ENCODE peak calls at places on chromosomes 2 and 18, in seven cellular contexts. E, P, O, Y, I, X and M are unnamed samples.

GRCh38 chr2:137912358-137912757 is 51.9 kb upstream of the HNMT start:
- DNase-seq in X (no peak), E (no peak), O (peak; percentile 1), Y (no peak), P (no peak), I (no peak), M (peak; percentile 11)

GRCh38 chr18:23280844-23281243 is 145.6 kb downstream of the CABLES1 start:
- DNase-seq in P (no peak), E (no peak), I (no peak), X (no peak), O (no peak), Y (no peak), M (no peak)

GRCh38 chr2:240642061-240642805 is 17.0 kb downstream of the GPR35 start:
- DNase-seq in X (no peak), P (no peak), O (no peak), E (peak; percentile 32), Y (no peak), I (no peak), M (no peak)

GRCh38 chr2:11698009-11698922 is 28.3 kb upstream of the NTSR2 start:
- DNase-seq in I (peak; percentile 92), E (no peak), O (peak; percentile 81), X (no peak), Y (no peak), P (no peak), M (no peak)

GRCh38 chr2:44555700-44556099 is 194.0 kb downstream of the CAMKMT start:
- DNase-seq in I (no peak), E (no peak), P (no peak), Y (no peak), X (no peak), O (no peak), M (no peak)

GRCh38 chr2:26561918-26562810 is 79.0 kb downstream of the CIB4 start:
- DNase-seq in Y (peak; percentile 78), E (peak; percentile 99), X (no peak), I (peak; percentile 61), P (peak; percentile 92), O (no peak), M (no peak)

GRCh38 chr18:68447286-68447685 is 267.6 kb downstream of the TMX3 start:
- DNase-seq in O (peak; percentile 54), X (no peak), P (no peak), E (peak; percentile 21), I (no peak), Y (no peak), M (no peak)

GRCh38 chr2:143988082-143988481 is 531.8 kb downstream of the ZEB2 start:
- DNase-seq in P (no peak), X (no peak), Y (no peak), I (no peak), E (no peak), O (no peak), M (no peak)

GRCh38 chr18:3140342-3140741 is 79.4 kb downstream of the MYOM1 start:
- DNase-seq in O (no peak), Y (no peak), P (no peak), E (no peak), X (no peak), I (no peak), M (no peak)

GRCh38 chr18:47409519-47409918 is 158.1 kb upstream of the SKOR2 start:
- DNase-seq in Y (no peak), I (no peak), P (no peak), E (no peak), X (no peak), O (no peak), M (no peak)

GRCh38 chr2:16118611-16119590 is 178.6 kb downstream of the MYCN start:
- DNase-seq in O (no peak), I (no peak), Y (no peak), X (no peak), E (no peak), P (no peak), M (no peak)

GRCh38 chr2:7609556-7610323 is 692.5 kb downstream of the RNF144A start:
- DNase-seq in P (no peak), X (no peak), O (no peak), Y (no peak), E (peak; percentile 27), I (no peak), M (no peak)

GRCh38 chr18:48790869-48791635 is 159.7 kb downstream of the SMAD7 start:
- DNase-seq in I (no peak), Y (no peak), O (no peak), E (no peak), X (no peak), P (no peak), M (no peak)

GRCh38 chr2:17646096-17646554 is 105.6 kb downstream of the VSNL1 start:
- DNase-seq in O (peak; percentile 88), Y (peak; percentile 44), E (peak; percentile 64), I (peak; percentile 83), P (peak; percentile 41), X (no peak), M (peak; percentile 45)

GRCh38 chr2:239574434-239575156 is 173.8 kb upstream of the HDAC4 start:
- DNase-seq in P (no peak), I (peak; percentile 91), Y (no peak), O (no peak), E (peak; percentile 76), X (no peak), M (no peak)

GRCh38 chr2:239577306-239577705 is 176.5 kb upstream of the HDAC4 start:
- DNase-seq in P (no peak), E (no peak), I (no peak), X (no peak), O (no peak), Y (no peak), M (no peak)

GRCh38 chr2:239576784-239577183 is 176.0 kb upstream of the HDAC4 start:
- DNase-seq in Y (no peak), P (no peak), I (no peak), O (no peak), E (no peak), X (no peak), M (no peak)

GRCh38 chr2:239577913-239578312 is 177.1 kb upstream of the HDAC4 start:
- DNase-seq in I (peak; percentile 51), Y (no peak), P (no peak), E (no peak), O (no peak), X (no peak), M (no peak)

GRCh38 chr2:239575931-239576445 is 175.2 kb upstream of the HDAC4 start:
- DNase-seq in O (no peak), Y (no peak), X (no peak), E (no peak), I (no peak), P (no peak), M (no peak)
- TF ChIP-seq RAD21 in O (no peak), Y (no peak), X (no peak), E (no peak), I (no peak), P (no peak), M (no peak)

GRCh38 chr2:63856302-63856600 is 14.6 kb downstream of the UGP2 start:
- DNase-seq in P (no peak), E (no peak), O (no peak), Y (no peak), I (no peak), X (no peak), M (no peak)

GRCh38 chr2:63850650-63851049 is 9.0 kb downstream of the UGP2 start:
- DNase-seq in Y (no peak), I (no peak), O (no peak), E (no peak), X (no peak), P (no peak), M (no peak)

GRCh38 chr2:63855418-63856301 is 14.0 kb downstream of the UGP2 start:
- DNase-seq in X (no peak), E (no peak), P (no peak), I (no peak), Y (no peak), O (no peak), M (no peak)

GRCh38 chr2:63851912-63852311 is 10.2 kb downstream of the UGP2 start:
- DNase-seq in E (no peak), I (no peak), Y (no peak), O (no peak), P (no peak), X (no peak), M (no peak)

GRCh38 chr2:63853527-63854310 is 12.0 kb downstream of the UGP2 start:
- DNase-seq in E (no peak), P (no peak), I (peak; percentile 34), X (no peak), Y (no peak), O (no peak), M (no peak)
- TF ChIP-seq RAD21 in E (no peak), P (no peak), I (no peak), X (peak; percentile 45), Y (no peak), O (no peak), M (no peak)

DNA sequence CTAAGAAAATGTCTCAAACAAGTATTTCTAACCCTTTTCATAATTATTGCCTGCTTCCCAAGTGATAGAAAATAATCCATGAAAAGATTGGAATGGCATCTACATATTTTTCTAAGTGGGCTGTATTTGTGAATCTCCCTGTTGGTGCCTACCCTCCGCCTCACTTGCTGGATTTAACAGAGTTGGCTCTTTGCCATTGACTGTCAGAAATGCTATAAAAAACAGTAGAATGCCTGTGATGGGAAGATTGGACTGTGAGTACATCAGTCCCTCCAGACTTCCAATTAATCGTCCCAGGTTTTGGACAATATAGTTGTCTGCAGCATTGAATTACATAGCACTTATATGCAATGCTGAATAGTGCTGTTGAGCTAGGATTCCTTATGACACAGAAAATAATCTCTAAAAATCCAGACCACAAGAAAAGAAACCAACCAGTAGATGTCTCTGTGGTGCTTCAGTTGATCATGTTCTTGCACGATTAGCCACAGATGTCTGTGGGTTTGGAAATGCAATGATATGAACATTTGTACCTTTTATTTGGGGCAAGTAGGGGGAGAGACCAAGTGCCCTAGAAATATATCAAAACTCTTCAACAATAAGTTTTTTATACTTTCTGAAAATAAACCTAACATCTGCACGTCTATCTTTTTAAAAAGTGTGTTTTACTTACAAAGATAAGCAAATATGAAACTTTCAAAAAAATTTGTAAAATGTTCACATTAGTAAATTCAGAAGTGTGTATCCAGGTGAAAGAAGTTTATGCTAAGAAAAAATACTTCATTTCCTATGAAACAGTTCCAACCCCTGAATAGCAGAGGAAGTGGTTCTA is 88.5 kb downstream of the DYNAP start:
- DNase-seq in E (peak; percentile 67), O (peak; percentile 83), Y (peak; percentile 7), X (no peak), P (peak; percentile 47), I (peak; percentile 25), M (peak; percentile 9)
- TF ChIP-seq RAD21 in E (peak; percentile 99), O (peak; percentile 93), Y (peak; percentile 88), X (peak; percentile 90), P (peak; percentile 90), I (peak; percentile 19), M (peak; percentile 72)

GRCh38 chr18:46338213-46338612 is 234.0 kb downstream of the HAUS1 start:
- DNase-seq in X (no peak), I (no peak), P (no peak), E (peak; percentile 80), Y (no peak), O (no peak), M (no peak)

GRCh38 chr18:46335551-46336059 is 231.4 kb downstream of the HAUS1 start:
- DNase-seq in P (no peak), X (no peak), I (no peak), O (no peak), E (peak; percentile 75), Y (no peak), M (no peak)

GRCh38 chr18:46338761-46339160 is 234.6 kb downstream of the HAUS1 start:
- DNase-seq in P (no peak), I (no peak), E (no peak), Y (no peak), O (no peak), X (no peak), M (no peak)

GRCh38 chr18:46336278-46337205 is 232.4 kb downstream of the HAUS1 start:
- DNase-seq in Y (no peak), X (no peak), E (peak; percentile 38), I (no peak), P (no peak), O (no peak), M (no peak)

GRCh38 chr18:46337206-46337710 is 233.1 kb downstream of the HAUS1 start:
- DNase-seq in P (no peak), Y (no peak), E (peak; percentile 54), O (no peak), I (no peak), X (no peak), M (no peak)
- TF ChIP-seq RAD21 in P (no peak), Y (no peak), E (no peak), O (no peak), I (no peak), X (no peak), M (no peak)